ENCODE peak calls at places on chromosomes 3 and 15, in nine cellular contexts. Q is A172; Y is posterior cingulate gyrus; Z is AML-193; X is activated CD4-positive, CD25-positive, alpha-beta regulatory T cell; O is fibroblast of pulmonary artery; N is activated naive CD8-positive, alpha-beta T cell treated with anti-CD3 and anti-CD28 coated beads, Interleukin-2, amount 10 ng/mL, durations not matched to agents 7 days and 5 days; F is hippocampal formation; L is T1000. T is an unnamed sample.

GRCh38 chr3:42085641-42086376 is 5.3 kb upstream of the TRAK1 start:
- DNase-seq in X (no peak), O (no peak), Q (no peak), Y (no peak), Z (no peak), N (no peak), L (no peak), F (no peak), T (no peak)

GRCh38 chr15:44296625-44297524 is 8.4 kb downstream of the GOLM2 start:
- DNase-seq in L (no peak), X (no peak), F (peak), Q (peak), N (no peak), O (peak), Y (no peak), Z (peak), T (no peak)

GRCh38 chr3:187686874-187687273 is 15.5 kb downstream of the RTP2 start:
- DNase-seq in N (no peak), Y (no peak), O (no peak), X (no peak), Z (no peak), L (no peak), Q (no peak), F (no peak), T (no peak)

GRCh38 chr15:59174846-59175831 is 31.5 kb upstream of the LDHAL6B start:
- DNase-seq in L (peak), O (peak), Y (peak), Z (peak), Q (peak), F (peak), X (no peak), N (no peak), T (no peak)

GRCh38 chr3:14289590-14290453 is 111.2 kb downstream of the LSM3 start:
- DNase-seq in F (no peak), Q (peak), O (peak), Z (no peak), L (no peak), N (no peak), X (no peak), Y (no peak), T (no peak)

GRCh38 chr3:129432036-129432435 is 3.6 kb upstream of the EFCAB12 start:
- DNase-seq in Z (no peak), O (no peak), Y (no peak), F (no peak), Q (no peak), X (no peak), L (no peak), N (no peak), T (no peak)

GRCh38 chr15:29849716-29850115 is 27.4 kb upstream of the TJP1 start:
- DNase-seq in Y (no peak), Z (no peak), F (no peak), X (no peak), O (no peak), Q (no peak), N (no peak), L (no peak), T (no peak)

GRCh38 chr15:38885477-38885952 is 320.9 kb upstream of the RASGRP1 start:
- DNase-seq in Q (no peak), Z (no peak), X (no peak), N (no peak), Y (no peak), O (peak), F (no peak), L (no peak), T (no peak)

GRCh38 chr15:98583758-98584157 is 64.6 kb upstream of the IGF1R start:
- DNase-seq in N (no peak), Y (no peak), F (no peak), L (no peak), Q (no peak), O (no peak), X (no peak), Z (no peak), T (no peak)

GRCh38 chr15:72198410-72199270 is 1.1 kb upstream of the GRAMD2A start:
- DNase-seq in O (no peak), X (no peak), N (no peak), F (no peak), L (no peak), Q (no peak), Y (no peak), Z (no peak), T (no peak)

GRCh38 chr3:72892081-72892763 is 4.4 kb downstream of the GXYLT2 start:
- DNase-seq in Y (no peak), X (no peak), L (peak), Q (peak), Z (no peak), F (peak), O (peak), N (no peak), T (no peak)

GRCh38 chr3:131349946-131350347 is 31.6 kb upstream of the NUDT16 start:
- DNase-seq in F (no peak), N (no peak), O (peak), Z (no peak), L (peak), X (no peak), Y (no peak), Q (peak), T (no peak)

GRCh38 chr3:30693470-30694120 is 87.2 kb downstream of the TGFBR2 start:
- DNase-seq in O (peak), X (peak), N (no peak), F (peak), L (no peak), Q (peak), Y (no peak), Z (peak), T (peak)

GRCh38 chr3:52106951-52107611 is 47.1 kb downstream of the POC1A start:
- DNase-seq in X (no peak), Q (no peak), O (no peak), N (no peak), Z (no peak), L (no peak), Y (no peak), F (no peak), T (no peak)

GRCh38 chr3:193499152-193499551 is 55.5 kb downstream of the ATP13A4 start:
- DNase-seq in X (no peak), F (no peak), O (no peak), Q (no peak), N (no peak), L (no peak), Y (no peak), Z (peak), T (no peak)

GRCh38 chr3:155233213-155233612 is 60.3 kb downstream of the STRIT1 start:
- DNase-seq in F (no peak), Z (no peak), L (no peak), X (no peak), Y (no peak), O (peak), N (no peak), Q (peak), T (no peak)

T was measured in pancreas.